ENCODE peak calls at places on chromosomes 7 and 10, in seven cellular contexts. P, E, Y, D, T, K and L are unnamed samples. For H3K27me3, the result is how much of the 10 kb centered on the place peaks cover.

GRCh38 chr10:28188520-28188919 is 114.3 kb downstream of the MPP7 start:
- DNase-seq in P (no peak), E (no peak), Y (no peak), D (no peak), T (no peak), K (no peak), L (no peak)

GRCh38 chr10:7519351-7519750 is 108.5 kb upstream of the SFMBT2 start:
- DNase-seq in P (no peak), E (no peak), Y (peak), D (no peak), T (no peak), K (no peak), L (no peak)

GRCh38 chr7:5631752-5632151 is 149.7 kb downstream of the RNF216 start:
- DNase-seq in P (no peak), E (no peak), Y (no peak), D (no peak), T (no peak), K (no peak), L (no peak)

GRCh38 chr7:31744294-31744874 is 57.4 kb downstream of the PPP1R17 start:
- DNase-seq in P (peak), E (peak), Y (peak), D (peak), T (peak), K (peak), L (peak)

GRCh38 chr10:127406018-127406550 is 143.0 kb upstream of the NPS start:
- DNase-seq in P (no peak), E (no peak), Y (no peak), D (no peak), T (no peak), K (no peak), L (no peak)

GRCh38 chr10:110625356-110625894 is 18.7 kb upstream of the RBM20 start:
- DNase-seq in P (no peak), E (no peak), Y (no peak), D (no peak), T (no peak), K (no peak), L (no peak)

GRCh38 chr10:118590334-118590733 is 5.1 kb downstream of the PRLHR start:
- DNase-seq in P (peak), E (no peak), Y (peak), D (no peak), T (peak), K (no peak), L (no peak)

GRCh38 chr7:77415822-77416620 is at the start of gene GSAP:
- DNase-seq in P (peak), E (no peak), Y (peak), D (no peak), T (peak), K (peak), L (peak)

GRCh38 chr10:98994030-98994429 is 241.6 kb downstream of the HPSE2 start:
- DNase-seq in P (no peak), E (no peak), Y (no peak), D (no peak), T (no peak), K (no peak), L (no peak)

GRCh38 chr7:85167636-85168035 is 19.2 kb downstream of the SEMA3D start:
- DNase-seq in P (no peak), E (no peak), Y (no peak), D (no peak), T (no peak), K (no peak), L (no peak)

GRCh38 chr10:860519-860918 is 71.0 kb downstream of the LARP4B start:
- DNase-seq in P (no peak), E (no peak), Y (no peak), D (no peak), T (no peak), K (no peak), L (no peak)

GRCh38 chr10:69913586-69913985 is 111.9 kb downstream of the COL13A1 start:
- DNase-seq in P (no peak), E (no peak), Y (no peak), D (no peak), T (no peak), K (no peak), L (no peak)

GRCh38 chr7:38881015-38881414 is 28.0 kb downstream of the VPS41 start:
- DNase-seq in P (no peak), E (no peak), Y (no peak), D (no peak), T (no peak), K (peak), L (no peak)

GRCh38 chr7:28069788-28070187 is 110.8 kb downstream of the JAZF1 start:
- DNase-seq in P (no peak), E (no peak), Y (no peak), D (no peak), T (no peak), K (no peak), L (no peak)

GRCh38 chr7:8436965-8437364 is 3.6 kb downstream of the NXPH1 start:
- DNase-seq in P (peak), E (no peak), Y (peak), D (peak), T (peak), K (peak), L (peak)
- H3K27me3 ChIP-seq in P (under half), E (half or more), Y (under half), D (under half), T (half or more), K (under half), L (under half)

DNA sequence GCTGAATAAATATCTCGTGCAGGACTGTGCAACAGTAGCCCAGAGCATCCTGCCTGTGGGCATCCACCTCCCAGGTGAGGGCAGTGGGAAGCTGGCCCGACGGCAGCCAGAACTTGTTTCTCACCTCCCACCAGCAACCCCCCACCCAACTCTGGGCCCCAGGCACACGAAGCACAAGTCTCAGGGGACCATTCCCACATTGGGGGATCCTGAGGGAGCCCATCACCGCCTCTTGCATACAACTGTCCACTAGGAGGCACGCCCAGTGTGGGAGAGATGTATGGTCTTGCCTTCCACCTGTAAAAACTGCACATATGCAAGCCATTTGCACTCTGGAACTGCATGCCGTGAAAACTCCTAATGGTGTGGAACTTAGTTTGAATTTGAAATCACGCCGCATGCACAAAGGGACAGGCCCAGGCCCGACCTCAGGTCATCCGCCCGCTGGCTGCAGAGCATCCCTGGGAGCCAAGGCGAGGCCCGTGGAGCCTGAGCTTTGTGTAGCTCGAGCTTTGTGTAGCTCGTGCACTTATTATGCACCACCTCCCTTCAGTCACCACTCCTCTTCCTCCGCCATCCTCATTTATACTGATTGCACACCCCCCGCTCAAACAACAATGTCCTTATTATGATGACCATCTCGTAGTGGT is 147.9 kb downstream of the ADCY1 start:
- DNase-seq in P (no peak), E (no peak), Y (no peak), D (no peak), T (no peak), K (no peak), L (no peak)
- H3K27me3 ChIP-seq in P (under half), E (under half), Y (under half), D (under half), T (under half), K (under half), L (under half)

GRCh38 chr7:1040790-1041189 is 3.6 kb upstream of the GPR146 start:
- DNase-seq in P (peak), E (no peak), Y (no peak), D (no peak), T (no peak), K (no peak), L (no peak)

GRCh38 chr7:1042161-1042833 is 2.0 kb upstream of the GPR146 start:
- DNase-seq in P (no peak), E (no peak), Y (no peak), D (no peak), T (peak), K (no peak), L (no peak)

GRCh38 chr7:1044189-1045037 is at the start of gene GPR146:
- DNase-seq in P (peak), E (peak), Y (peak), D (peak), T (peak), K (peak), L (peak)

GRCh38 chr7:1043552-1044188 is 676 bp upstream of the GPR146 start:
- DNase-seq in P (no peak), E (no peak), Y (no peak), D (no peak), T (no peak), K (no peak), L (peak)

DNA sequence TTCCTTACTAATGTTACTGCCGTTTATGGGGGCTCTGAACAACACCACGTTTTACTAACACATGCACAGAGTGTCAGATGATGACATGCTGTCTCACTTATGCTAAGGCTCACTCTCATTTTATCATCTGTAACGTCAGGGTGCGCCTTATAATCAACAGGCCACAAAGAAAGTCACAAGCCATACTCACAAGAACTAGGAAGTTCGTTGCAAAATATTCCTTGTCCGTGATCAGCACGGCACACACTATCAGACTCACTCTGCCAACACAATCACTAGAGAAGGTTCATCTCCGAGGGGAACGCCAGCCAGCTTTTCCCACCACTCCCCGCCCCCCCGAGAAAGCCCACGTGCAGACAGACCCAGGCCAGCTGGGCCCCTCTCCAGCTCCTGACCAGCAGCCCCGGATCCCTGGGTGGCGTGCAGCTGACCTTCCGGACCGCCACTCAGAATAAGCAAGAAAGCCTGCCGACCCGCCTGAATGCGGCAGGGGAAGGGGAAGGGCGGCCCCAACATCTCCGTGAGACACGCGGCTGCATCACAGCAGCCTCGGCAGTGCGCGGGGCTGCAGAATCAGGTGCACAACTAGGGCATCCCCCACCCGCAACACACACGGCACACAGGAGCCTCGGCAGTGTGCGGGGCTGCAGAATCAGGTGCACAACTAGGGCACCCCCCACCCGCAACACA is 2.7 kb upstream of the GPR146 start:
- DNase-seq in P (no peak), E (no peak), Y (no peak), D (no peak), T (no peak), K (no peak), L (no peak)
- H3K27me3 ChIP-seq in P (under half), E (under half), Y (under half), D (under half), T (under half), K (under half), L (under half)

DNA sequence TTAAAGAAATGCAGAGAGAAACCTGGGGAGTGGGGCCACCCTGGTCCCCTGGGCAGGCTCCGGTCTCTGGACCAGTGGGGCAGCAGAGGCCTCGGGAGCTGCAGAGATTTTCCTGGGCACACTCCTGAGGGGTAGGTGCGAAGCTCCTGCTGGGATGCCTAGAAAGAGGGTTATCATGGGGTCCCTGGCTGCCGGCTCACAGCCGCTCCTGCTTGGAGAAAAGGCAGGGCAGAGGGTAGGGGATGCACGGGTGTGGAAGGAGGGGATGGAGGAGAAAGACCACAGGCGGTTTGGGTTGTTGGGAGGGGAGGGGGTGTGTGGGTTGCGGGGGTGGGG is 166.6 kb downstream of the UBE2H start:
- DNase-seq in P (no peak), E (no peak), Y (no peak), D (no peak), T (no peak), K (no peak), L (no peak)
- H3K27me3 ChIP-seq in P (half or more), E (under half), Y (under half), D (under half), T (half or more), K (under half), L (under half)

GRCh38 chr7:43195256-43195655 is 82.8 kb downstream of the HECW1 start:
- DNase-seq in P (no peak), E (no peak), Y (no peak), D (no peak), T (no peak), K (no peak), L (no peak)
- H3K27me3 ChIP-seq in P (under half), E (under half), Y (under half), D (under half), T (under half), K (under half), L (under half)

DNA sequence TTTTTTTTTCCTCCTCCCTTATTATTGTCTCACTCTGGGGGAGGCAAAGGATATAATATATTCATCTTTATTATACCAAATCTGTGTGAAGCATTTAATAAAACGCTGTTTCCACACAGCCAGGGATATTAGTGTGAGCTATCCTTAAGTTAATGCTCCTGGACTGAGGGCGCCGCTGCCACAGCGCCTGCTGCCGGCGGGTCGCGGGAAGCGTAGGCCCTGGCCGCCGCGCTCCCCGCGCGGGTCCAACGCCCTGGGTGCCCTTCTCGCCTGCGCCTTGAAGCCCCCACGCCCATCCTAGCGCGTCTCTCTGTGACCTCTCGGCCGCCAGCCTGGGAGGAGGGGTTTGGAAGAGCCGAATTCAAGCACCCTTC is 9.5 kb upstream of the LBX1 start:
- DNase-seq in P (no peak), E (no peak), Y (no peak), D (peak), T (no peak), K (no peak), L (peak)
- H3K27me3 ChIP-seq in P (under half), E (under half), Y (under half), D (under half), T (half or more), K (under half), L (under half)

DNA sequence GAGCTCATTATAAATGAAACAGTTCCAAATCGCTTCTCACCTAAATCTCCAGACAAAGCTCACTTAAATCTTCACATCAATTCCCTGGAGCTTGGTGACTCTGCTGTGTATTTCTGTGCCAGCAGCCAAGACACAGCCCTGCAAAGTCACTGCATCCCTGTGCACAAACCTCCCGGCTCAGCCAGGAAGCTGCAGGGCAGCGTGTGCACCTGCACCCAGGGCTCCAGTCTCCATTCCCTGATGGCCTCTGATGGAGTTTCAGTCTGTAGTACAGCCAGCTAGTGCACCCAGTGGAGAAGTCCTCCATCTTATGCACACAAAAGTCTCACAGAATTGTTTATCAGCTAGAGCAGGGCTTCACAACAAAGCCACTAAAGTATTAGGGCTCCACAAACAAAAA is 51.1 kb upstream of the PRSS58 start:
- DNase-seq in P (no peak), E (no peak), Y (no peak), D (no peak), T (no peak), K (no peak), L (no peak)
- H3K27me3 ChIP-seq in P (under half), E (under half), Y (under half), D (under half), T (under half), K (under half), L (under half)

DNA sequence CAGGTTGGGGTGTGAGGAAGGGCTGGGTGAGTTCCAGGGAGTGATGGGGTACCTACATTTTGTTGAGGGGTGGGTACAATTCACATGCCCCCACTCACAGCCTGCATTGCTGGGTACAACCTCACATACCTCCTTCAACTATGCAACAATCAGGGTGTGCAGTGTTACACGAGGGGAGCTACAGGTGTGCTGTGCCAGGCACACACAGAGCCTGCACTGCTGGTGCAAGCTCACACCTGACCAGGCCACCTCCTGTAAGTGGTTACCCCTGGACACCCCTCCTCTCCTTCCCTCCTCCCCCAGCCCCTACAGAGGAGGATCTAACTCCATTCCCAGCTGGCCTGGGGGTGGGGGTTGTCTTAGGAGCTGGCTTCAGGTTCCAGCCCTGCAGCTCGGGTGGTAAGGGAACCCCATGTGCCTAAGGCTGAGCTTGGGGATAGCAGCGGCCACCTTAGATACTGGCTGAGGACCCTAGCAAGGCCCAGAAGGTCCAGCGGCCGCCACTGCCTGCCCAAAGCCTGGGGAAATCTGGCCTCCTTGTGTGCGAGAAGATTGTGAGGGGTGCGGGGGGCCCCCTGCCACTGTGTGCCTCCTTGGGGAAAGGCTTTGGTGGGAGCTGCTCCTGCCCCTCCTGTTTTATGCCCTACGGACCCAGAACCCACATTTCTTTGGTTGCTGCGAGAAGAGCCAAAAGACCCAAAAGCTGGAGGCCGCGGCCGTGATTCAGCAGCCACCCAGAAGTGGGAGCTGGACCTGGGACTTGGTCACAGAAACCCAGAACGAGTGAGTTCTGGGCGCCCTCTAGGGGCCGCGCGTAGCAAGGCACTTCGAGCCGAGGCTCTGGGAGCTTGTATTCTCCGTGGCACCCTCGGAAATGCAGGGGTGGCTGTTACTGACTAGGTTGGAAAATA is 10.8 kb downstream of the TLX1 start:
- DNase-seq in P (peak), E (peak), Y (peak), D (peak), T (peak), K (peak), L (peak)
- H3K27me3 ChIP-seq in P (half or more), E (under half), Y (under half), D (under half), T (half or more), K (under half), L (under half)

GRCh38 chr10:78961760-78962159 is 107.0 kb upstream of the ZMIZ1 start:
- DNase-seq in P (no peak), E (no peak), Y (no peak), D (no peak), T (no peak), K (no peak), L (no peak)
- H3K27me3 ChIP-seq in P (under half), E (under half), Y (under half), D (under half), T (under half), K (under half), L (under half)

DNA sequence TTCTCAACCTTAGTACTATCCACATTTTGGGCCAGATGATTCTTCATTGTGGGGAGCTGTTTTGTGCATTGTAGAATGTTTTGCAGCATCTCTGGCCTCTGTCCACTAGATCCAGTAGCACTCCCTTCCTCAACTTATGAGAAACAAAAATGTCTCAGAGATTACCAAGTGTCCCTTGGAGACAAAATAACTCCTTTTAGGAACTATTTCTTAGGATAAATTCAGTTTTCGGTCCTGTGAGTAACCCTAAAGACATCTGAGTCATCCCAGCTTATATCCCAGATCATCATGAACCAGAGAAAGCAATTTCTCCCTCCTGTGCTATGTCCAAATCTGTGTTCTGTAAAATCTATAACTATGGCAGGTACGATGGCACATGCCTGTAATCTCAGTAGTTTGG is 266.6 kb upstream of the PHYHIPL start:
- DNase-seq in P (no peak), E (no peak), Y (no peak), D (no peak), T (no peak), K (no peak), L (no peak)
- H3K27me3 ChIP-seq in P (under half), E (under half), Y (under half), D (under half), T (under half), K (under half), L (under half)